ENCODE peak calls at places on chromosomes 16 and 17, in nine cellular contexts. One of them, this sample, is unnamed.

GRCh38 chr17:57178839-57179238 is 77.5 kb upstream of the MSI2 start:
- DNase-seq in uterus: no peak
- DNase-seq in A549: no peak
- DNase-seq in GM12891: no peak
- DNase-seq in Peyer's patch: no peak
- DNase-seq in heart left ventricle: no peak
- DNase-seq in GM12892: no peak
- DNase-seq in K562: no peak
- DNase-seq in gastrocnemius medialis: no peak
- DNase-seq in this sample: no peak

GRCh38 chr17:35161281-35161761 is 13.7 kb downstream of the UNC45B start:
- DNase-seq in uterus: no peak
- DNase-seq in A549: no peak
- DNase-seq in GM12891: no peak
- DNase-seq in Peyer's patch: no peak
- DNase-seq in heart left ventricle: no peak
- DNase-seq in GM12892: no peak
- DNase-seq in K562: no peak
- DNase-seq in gastrocnemius medialis: no peak
- DNase-seq in this sample: no peak

GRCh38 chr16:641326-642188 is at the start of gene MCRIP2:
- DNase-seq in uterus: peak
- DNase-seq in A549: peak
- DNase-seq in GM12891: peak
- DNase-seq in Peyer's patch: peak
- DNase-seq in heart left ventricle: peak
- DNase-seq in GM12892: peak
- DNase-seq in K562: peak
- DNase-seq in gastrocnemius medialis: peak
- DNase-seq in this sample: peak

GRCh38 chr16:16073884-16074781 is 124.7 kb downstream of the ABCC1 start:
- DNase-seq in uterus: no peak
- DNase-seq in A549: peak
- DNase-seq in GM12891: no peak
- DNase-seq in Peyer's patch: no peak
- DNase-seq in heart left ventricle: no peak
- DNase-seq in GM12892: no peak
- DNase-seq in K562: peak
- DNase-seq in gastrocnemius medialis: peak
- DNase-seq in this sample: no peak

GRCh38 chr17:28972437-28972836 is 21.1 kb upstream of the PHF12 start:
- DNase-seq in uterus: no peak
- DNase-seq in A549: no peak
- DNase-seq in GM12891: no peak
- DNase-seq in Peyer's patch: no peak
- DNase-seq in heart left ventricle: no peak
- DNase-seq in GM12892: no peak
- DNase-seq in K562: no peak
- DNase-seq in gastrocnemius medialis: no peak
- DNase-seq in this sample: no peak

GRCh38 chr16:79997257-79997656 is 396.7 kb upstream of the MAF start:
- DNase-seq in uterus: no peak
- DNase-seq in A549: no peak
- DNase-seq in GM12891: no peak
- DNase-seq in Peyer's patch: no peak
- DNase-seq in heart left ventricle: no peak
- DNase-seq in GM12892: no peak
- DNase-seq in K562: peak
- DNase-seq in gastrocnemius medialis: no peak
- DNase-seq in this sample: no peak

GRCh38 chr16:82963653-82964052 is 336.9 kb downstream of the CDH13 start:
- DNase-seq in uterus: no peak
- DNase-seq in A549: no peak
- DNase-seq in GM12891: no peak
- DNase-seq in Peyer's patch: no peak
- DNase-seq in heart left ventricle: no peak
- DNase-seq in GM12892: no peak
- DNase-seq in K562: no peak
- DNase-seq in gastrocnemius medialis: no peak
- DNase-seq in this sample: no peak

GRCh38 chr17:74858672-74859438 is 830 bp downstream of the GRIN2C start:
- DNase-seq in uterus: no peak
- DNase-seq in A549: no peak
- DNase-seq in GM12891: no peak
- DNase-seq in Peyer's patch: no peak
- DNase-seq in heart left ventricle: no peak
- DNase-seq in GM12892: no peak
- DNase-seq in K562: no peak
- DNase-seq in gastrocnemius medialis: no peak
- DNase-seq in this sample: no peak

GRCh38 chr16:17342031-17342430 is 128.7 kb downstream of the XYLT1 start:
- DNase-seq in uterus: no peak
- DNase-seq in A549: no peak
- DNase-seq in GM12891: no peak
- DNase-seq in Peyer's patch: no peak
- DNase-seq in heart left ventricle: no peak
- DNase-seq in GM12892: no peak
- DNase-seq in K562: no peak
- DNase-seq in gastrocnemius medialis: no peak
- DNase-seq in this sample: no peak

GRCh38 chr16:65285128-65286120 is 163.6 kb upstream of the CDH11 start:
- DNase-seq in uterus: no peak
- DNase-seq in A549: no peak
- DNase-seq in GM12891: no peak
- DNase-seq in Peyer's patch: no peak
- DNase-seq in heart left ventricle: peak
- DNase-seq in GM12892: no peak
- DNase-seq in K562: no peak
- DNase-seq in gastrocnemius medialis: no peak
- DNase-seq in this sample: no peak

GRCh38 chr16:79360267-79360666 is 240.3 kb downstream of the MAF start:
- DNase-seq in uterus: no peak
- DNase-seq in A549: no peak
- DNase-seq in GM12891: no peak
- DNase-seq in Peyer's patch: no peak
- DNase-seq in heart left ventricle: no peak
- DNase-seq in GM12892: no peak
- DNase-seq in K562: no peak
- DNase-seq in gastrocnemius medialis: no peak
- DNase-seq in this sample: no peak

DNA sequence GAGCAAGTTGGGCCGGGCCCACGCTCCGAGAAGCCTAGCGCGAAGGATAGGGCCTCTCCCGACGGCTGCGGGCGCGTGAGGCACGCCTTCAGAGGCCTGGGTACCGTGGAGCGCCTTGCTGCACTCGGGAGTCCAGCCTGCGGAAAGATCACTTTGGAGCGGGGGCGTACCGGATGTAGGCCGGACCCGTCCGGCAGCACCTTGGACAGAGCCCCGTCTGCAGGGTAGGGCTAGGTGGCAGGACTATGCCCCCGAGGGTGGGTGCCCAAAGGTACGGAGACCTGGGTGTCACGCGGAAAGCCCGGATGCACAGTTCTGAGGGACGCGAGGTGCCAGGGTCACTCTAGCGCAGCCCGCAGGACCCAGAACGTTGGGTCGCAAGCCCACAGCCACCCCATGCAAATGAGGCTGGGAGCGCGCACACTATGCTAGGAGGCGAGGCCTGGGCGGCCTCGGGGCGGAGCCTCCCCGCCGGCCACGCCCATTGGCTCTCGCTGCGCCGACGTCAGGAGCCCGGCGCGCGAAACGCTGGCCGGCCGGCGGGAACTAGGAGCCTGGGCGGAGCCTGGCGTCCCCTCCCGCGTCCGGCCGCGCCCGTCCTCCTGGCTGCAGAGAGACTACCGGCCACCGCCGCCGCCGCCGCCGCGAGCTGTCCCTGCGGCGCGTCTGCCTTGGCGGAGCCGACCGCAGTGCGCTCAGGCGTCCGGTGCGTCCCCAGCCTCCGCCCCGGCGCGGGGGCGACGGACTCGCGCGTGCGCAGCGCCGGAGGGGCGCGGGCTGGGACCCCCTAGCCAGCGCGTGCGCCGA is at the start of gene PAQR4:
- DNase-seq in uterus: peak
- DNase-seq in A549: peak
- DNase-seq in GM12891: peak
- DNase-seq in Peyer's patch: peak
- DNase-seq in heart left ventricle: peak
- DNase-seq in GM12892: peak
- DNase-seq in K562: peak
- DNase-seq in gastrocnemius medialis: peak
- DNase-seq in this sample: peak
- TF ChIP-seq POLR2A in uterus: no peak
- TF ChIP-seq POLR2A in A549: no peak
- TF ChIP-seq POLR2A in GM12891: no peak
- TF ChIP-seq POLR2A in Peyer's patch: peak
- TF ChIP-seq POLR2A in heart left ventricle: no peak
- TF ChIP-seq POLR2A in GM12892: no peak
- TF ChIP-seq POLR2A in K562: peak
- TF ChIP-seq POLR2A in gastrocnemius medialis: peak
- TF ChIP-seq POLR2A in this sample: peak

DNA sequence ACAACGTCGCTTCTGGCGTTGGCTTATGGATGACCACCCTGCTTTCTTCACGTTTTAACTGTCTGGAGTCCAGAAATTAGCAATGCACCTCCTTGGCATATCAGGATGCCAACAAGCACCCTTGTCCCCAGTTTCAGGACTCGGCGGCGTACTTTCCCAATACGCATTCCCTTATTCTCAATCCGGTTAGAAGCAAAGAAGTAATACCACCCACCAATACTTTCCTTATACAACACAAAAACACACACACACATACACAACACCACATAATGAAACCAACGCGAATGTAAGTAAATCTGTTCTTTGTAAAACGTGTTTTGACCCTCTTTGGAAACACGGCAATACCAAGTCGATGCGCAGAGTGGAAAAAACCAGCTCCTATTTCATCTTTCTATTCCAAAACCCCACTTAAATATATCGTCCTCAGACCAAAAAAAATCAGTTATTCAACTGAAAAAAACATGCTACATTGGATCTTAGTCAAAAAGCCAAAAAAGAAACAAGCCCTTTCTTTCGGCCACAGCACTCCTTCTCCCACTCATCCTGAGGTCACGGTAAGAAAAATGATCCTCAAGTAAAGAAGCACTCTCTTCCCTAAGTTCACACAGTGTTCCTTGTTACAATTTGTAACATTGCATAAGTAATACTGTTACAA is 31.1 kb upstream of the ARL4D start:
- DNase-seq in uterus: no peak
- DNase-seq in A549: peak
- DNase-seq in GM12891: no peak
- DNase-seq in Peyer's patch: no peak
- DNase-seq in heart left ventricle: no peak
- DNase-seq in GM12892: peak
- DNase-seq in K562: peak
- DNase-seq in gastrocnemius medialis: no peak
- DNase-seq in this sample: peak
- TF ChIP-seq POLR2A in uterus: no peak
- TF ChIP-seq POLR2A in A549: peak
- TF ChIP-seq POLR2A in GM12891: peak
- TF ChIP-seq POLR2A in Peyer's patch: no peak
- TF ChIP-seq POLR2A in heart left ventricle: no peak
- TF ChIP-seq POLR2A in GM12892: peak
- TF ChIP-seq POLR2A in K562: peak
- TF ChIP-seq POLR2A in gastrocnemius medialis: no peak
- TF ChIP-seq POLR2A in this sample: no peak

GRCh38 chr17:38707678-38708351 is 2.7 kb downstream of the MLLT6 start:
- DNase-seq in uterus: no peak
- DNase-seq in A549: no peak
- DNase-seq in GM12891: no peak
- DNase-seq in Peyer's patch: no peak
- DNase-seq in heart left ventricle: no peak
- DNase-seq in GM12892: no peak
- DNase-seq in K562: no peak
- DNase-seq in gastrocnemius medialis: no peak
- DNase-seq in this sample: no peak

GRCh38 chr17:38710603-38710962 is 5.5 kb downstream of the MLLT6 start:
- DNase-seq in uterus: no peak
- DNase-seq in A549: no peak
- DNase-seq in GM12891: no peak
- DNase-seq in Peyer's patch: no peak
- DNase-seq in heart left ventricle: no peak
- DNase-seq in GM12892: no peak
- DNase-seq in K562: no peak
- DNase-seq in gastrocnemius medialis: no peak
- DNase-seq in this sample: no peak

GRCh38 chr17:38709864-38710602 is 5.0 kb downstream of the MLLT6 start:
- DNase-seq in uterus: no peak
- DNase-seq in A549: no peak
- DNase-seq in GM12891: no peak
- DNase-seq in Peyer's patch: no peak
- DNase-seq in heart left ventricle: no peak
- DNase-seq in GM12892: peak
- DNase-seq in K562: no peak
- DNase-seq in gastrocnemius medialis: peak
- DNase-seq in this sample: no peak

GRCh38 chr17:38710985-38711384 is 5.9 kb downstream of the MLLT6 start:
- DNase-seq in uterus: no peak
- DNase-seq in A549: no peak
- DNase-seq in GM12891: no peak
- DNase-seq in Peyer's patch: no peak
- DNase-seq in heart left ventricle: no peak
- DNase-seq in GM12892: no peak
- DNase-seq in K562: peak
- DNase-seq in gastrocnemius medialis: no peak
- DNase-seq in this sample: no peak

DNA sequence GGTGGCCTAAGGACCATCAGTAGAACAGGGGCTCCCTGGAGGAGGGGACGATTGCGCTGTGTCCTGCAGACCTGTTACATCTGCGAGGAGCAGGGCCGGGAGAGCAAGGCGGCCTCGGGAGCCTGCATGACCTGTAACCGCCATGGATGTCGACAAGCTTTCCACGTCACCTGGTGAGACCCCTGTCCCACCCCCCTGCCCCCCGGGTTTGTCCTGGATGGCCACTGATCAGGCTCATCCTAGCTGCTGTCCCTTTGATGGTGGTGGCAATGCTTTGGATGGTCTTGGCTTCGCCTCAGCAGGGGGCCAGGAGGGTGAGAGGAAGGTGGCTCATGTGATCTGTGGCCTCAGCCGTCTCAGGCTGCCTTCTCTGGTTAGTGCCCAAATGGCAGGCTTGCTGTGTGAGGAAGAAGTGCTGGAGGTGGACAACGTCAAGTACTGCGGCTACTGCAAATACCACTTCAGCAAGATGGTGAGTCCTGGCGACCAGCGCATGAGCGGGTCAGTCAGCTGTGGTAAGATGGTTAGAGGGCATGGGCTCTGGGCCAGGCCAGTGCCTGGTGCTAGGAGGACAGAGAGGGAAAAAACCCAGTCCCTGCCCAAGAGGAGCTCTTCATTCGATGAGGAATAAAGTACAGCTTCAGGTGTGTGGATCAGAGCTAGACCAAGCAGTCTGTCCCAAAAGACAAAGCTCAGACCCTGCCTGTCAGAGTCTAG is 4.2 kb downstream of the MLLT6 start:
- DNase-seq in uterus: no peak
- DNase-seq in A549: no peak
- DNase-seq in GM12891: no peak
- DNase-seq in Peyer's patch: no peak
- DNase-seq in heart left ventricle: no peak
- DNase-seq in GM12892: peak
- DNase-seq in K562: no peak
- DNase-seq in gastrocnemius medialis: no peak
- DNase-seq in this sample: no peak
- TF ChIP-seq POLR2A in uterus: no peak
- TF ChIP-seq POLR2A in A549: no peak
- TF ChIP-seq POLR2A in GM12891: no peak
- TF ChIP-seq POLR2A in Peyer's patch: no peak
- TF ChIP-seq POLR2A in heart left ventricle: no peak
- TF ChIP-seq POLR2A in GM12892: no peak
- TF ChIP-seq POLR2A in K562: no peak
- TF ChIP-seq POLR2A in gastrocnemius medialis: no peak
- TF ChIP-seq POLR2A in this sample: no peak

GRCh38 chr17:5027921-5028320 is 7.3 kb downstream of the SLC52A1 start:
- DNase-seq in uterus: no peak
- DNase-seq in A549: no peak
- DNase-seq in GM12891: no peak
- DNase-seq in Peyer's patch: no peak
- DNase-seq in heart left ventricle: no peak
- DNase-seq in GM12892: no peak
- DNase-seq in K562: no peak
- DNase-seq in gastrocnemius medialis: no peak
- DNase-seq in this sample: no peak
- TF ChIP-seq POLR2A in uterus: no peak
- TF ChIP-seq POLR2A in A549: no peak
- TF ChIP-seq POLR2A in GM12891: no peak
- TF ChIP-seq POLR2A in Peyer's patch: no peak
- TF ChIP-seq POLR2A in heart left ventricle: no peak
- TF ChIP-seq POLR2A in GM12892: no peak
- TF ChIP-seq POLR2A in K562: no peak
- TF ChIP-seq POLR2A in gastrocnemius medialis: no peak
- TF ChIP-seq POLR2A in this sample: no peak

This sample was measured in right lobe of liver.